ENCODE peak calls at places on chromosomes 3 and 15, in eight cellular contexts. One of them, this sample, is unnamed. For H3K9me3, the result is how much of the 10 kb centered on the place peaks cover.

GRCh38 chr15:34984884-34985630 is 3.0 kb downstream of the ZNF770 start:
- DNase-seq in fibroblast of lung: peak
- DNase-seq in spleen: no peak
- DNase-seq in effector memory CD4-positive, alpha-beta T cell: no peak
- DNase-seq in colonic mucosa: no peak
- DNase-seq in breast epithelium: no peak
- DNase-seq in Caco-2: no peak
- DNase-seq in right atrium auricular region: no peak
- DNase-seq in this sample: no peak

GRCh38 chr3:127667119-127667681 is 5.6 kb upstream of the ABTB1 start:
- DNase-seq in fibroblast of lung: no peak
- DNase-seq in spleen: no peak
- DNase-seq in effector memory CD4-positive, alpha-beta T cell: no peak
- DNase-seq in colonic mucosa: no peak
- DNase-seq in breast epithelium: no peak
- DNase-seq in Caco-2: no peak
- DNase-seq in right atrium auricular region: no peak
- DNase-seq in this sample: no peak

GRCh38 chr3:78825118-78825857 is 942.5 kb downstream of the ROBO1 start:
- DNase-seq in fibroblast of lung: no peak
- DNase-seq in spleen: no peak
- DNase-seq in effector memory CD4-positive, alpha-beta T cell: no peak
- DNase-seq in colonic mucosa: no peak
- DNase-seq in breast epithelium: no peak
- DNase-seq in Caco-2: no peak
- DNase-seq in right atrium auricular region: no peak
- DNase-seq in this sample: no peak

GRCh38 chr3:9153763-9154601 is 95.5 kb downstream of the SRGAP3 start:
- DNase-seq in fibroblast of lung: peak
- DNase-seq in spleen: no peak
- DNase-seq in effector memory CD4-positive, alpha-beta T cell: no peak
- DNase-seq in colonic mucosa: no peak
- DNase-seq in breast epithelium: no peak
- DNase-seq in Caco-2: no peak
- DNase-seq in right atrium auricular region: peak
- DNase-seq in this sample: no peak

GRCh38 chr15:92633001-92633400 is 22.6 kb downstream of the FAM174B start:
- DNase-seq in fibroblast of lung: no peak
- DNase-seq in spleen: no peak
- DNase-seq in effector memory CD4-positive, alpha-beta T cell: no peak
- DNase-seq in colonic mucosa: no peak
- DNase-seq in breast epithelium: no peak
- DNase-seq in Caco-2: no peak
- DNase-seq in right atrium auricular region: no peak
- DNase-seq in this sample: no peak

GRCh38 chr15:78415284-78415683 is 22.7 kb upstream of the IREB2 start:
- DNase-seq in fibroblast of lung: peak
- DNase-seq in spleen: no peak
- DNase-seq in effector memory CD4-positive, alpha-beta T cell: no peak
- DNase-seq in colonic mucosa: no peak
- DNase-seq in breast epithelium: no peak
- DNase-seq in Caco-2: no peak
- DNase-seq in right atrium auricular region: no peak
- DNase-seq in this sample: no peak

GRCh38 chr3:124854027-124854426 is 33.1 kb downstream of the ITGB5 start:
- DNase-seq in fibroblast of lung: peak
- DNase-seq in spleen: no peak
- DNase-seq in effector memory CD4-positive, alpha-beta T cell: no peak
- DNase-seq in colonic mucosa: no peak
- DNase-seq in breast epithelium: no peak
- DNase-seq in Caco-2: no peak
- DNase-seq in right atrium auricular region: no peak
- DNase-seq in this sample: no peak

GRCh38 chr3:171813897-171814460 is 3.7 kb upstream of the PLD1 start:
- DNase-seq in fibroblast of lung: peak
- DNase-seq in spleen: no peak
- DNase-seq in effector memory CD4-positive, alpha-beta T cell: no peak
- DNase-seq in colonic mucosa: no peak
- DNase-seq in breast epithelium: no peak
- DNase-seq in Caco-2: no peak
- DNase-seq in right atrium auricular region: peak
- DNase-seq in this sample: no peak

GRCh38 chr3:98733055-98733777 is 29.9 kb upstream of the ST3GAL6 start:
- DNase-seq in fibroblast of lung: peak
- DNase-seq in spleen: peak
- DNase-seq in effector memory CD4-positive, alpha-beta T cell: no peak
- DNase-seq in colonic mucosa: peak
- DNase-seq in breast epithelium: no peak
- DNase-seq in Caco-2: peak
- DNase-seq in right atrium auricular region: no peak
- DNase-seq in this sample: peak

GRCh38 chr3:108420926-108421325 is 89.5 kb downstream of the MYH15 start:
- DNase-seq in fibroblast of lung: peak
- DNase-seq in spleen: no peak
- DNase-seq in effector memory CD4-positive, alpha-beta T cell: no peak
- DNase-seq in colonic mucosa: no peak
- DNase-seq in breast epithelium: no peak
- DNase-seq in Caco-2: no peak
- DNase-seq in right atrium auricular region: no peak
- DNase-seq in this sample: no peak

GRCh38 chr3:138842483-138843188 is 7.9 kb upstream of the PIK3CB start:
- DNase-seq in fibroblast of lung: no peak
- DNase-seq in spleen: no peak
- DNase-seq in effector memory CD4-positive, alpha-beta T cell: no peak
- DNase-seq in colonic mucosa: no peak
- DNase-seq in breast epithelium: no peak
- DNase-seq in Caco-2: no peak
- DNase-seq in right atrium auricular region: no peak
- DNase-seq in this sample: no peak

GRCh38 chr3:21665444-21665843 is 85.6 kb downstream of the ZNF385D start:
- DNase-seq in fibroblast of lung: peak
- DNase-seq in spleen: no peak
- DNase-seq in effector memory CD4-positive, alpha-beta T cell: no peak
- DNase-seq in colonic mucosa: no peak
- DNase-seq in breast epithelium: no peak
- DNase-seq in Caco-2: no peak
- DNase-seq in right atrium auricular region: no peak
- DNase-seq in this sample: no peak

GRCh38 chr15:25224396-25224795 is 214.4 kb downstream of the UBE3A start:
- DNase-seq in fibroblast of lung: no peak
- DNase-seq in spleen: no peak
- DNase-seq in effector memory CD4-positive, alpha-beta T cell: no peak
- DNase-seq in colonic mucosa: no peak
- DNase-seq in breast epithelium: no peak
- DNase-seq in Caco-2: no peak
- DNase-seq in right atrium auricular region: no peak
- DNase-seq in this sample: no peak

GRCh38 chr15:25230442-25230841 is 208.4 kb downstream of the UBE3A start:
- DNase-seq in fibroblast of lung: no peak
- DNase-seq in spleen: no peak
- DNase-seq in effector memory CD4-positive, alpha-beta T cell: no peak
- DNase-seq in colonic mucosa: no peak
- DNase-seq in breast epithelium: no peak
- DNase-seq in Caco-2: no peak
- DNase-seq in right atrium auricular region: no peak
- DNase-seq in this sample: no peak

GRCh38 chr15:25233766-25234350 is 205.0 kb downstream of the UBE3A start:
- DNase-seq in fibroblast of lung: no peak
- DNase-seq in spleen: no peak
- DNase-seq in effector memory CD4-positive, alpha-beta T cell: no peak
- DNase-seq in colonic mucosa: no peak
- DNase-seq in breast epithelium: no peak
- DNase-seq in Caco-2: no peak
- DNase-seq in right atrium auricular region: no peak
- DNase-seq in this sample: peak

GRCh38 chr15:25226360-25226759 is 212.5 kb downstream of the UBE3A start:
- DNase-seq in fibroblast of lung: no peak
- DNase-seq in spleen: no peak
- DNase-seq in effector memory CD4-positive, alpha-beta T cell: no peak
- DNase-seq in colonic mucosa: no peak
- DNase-seq in breast epithelium: no peak
- DNase-seq in Caco-2: no peak
- DNase-seq in right atrium auricular region: no peak
- DNase-seq in this sample: no peak

DNA sequence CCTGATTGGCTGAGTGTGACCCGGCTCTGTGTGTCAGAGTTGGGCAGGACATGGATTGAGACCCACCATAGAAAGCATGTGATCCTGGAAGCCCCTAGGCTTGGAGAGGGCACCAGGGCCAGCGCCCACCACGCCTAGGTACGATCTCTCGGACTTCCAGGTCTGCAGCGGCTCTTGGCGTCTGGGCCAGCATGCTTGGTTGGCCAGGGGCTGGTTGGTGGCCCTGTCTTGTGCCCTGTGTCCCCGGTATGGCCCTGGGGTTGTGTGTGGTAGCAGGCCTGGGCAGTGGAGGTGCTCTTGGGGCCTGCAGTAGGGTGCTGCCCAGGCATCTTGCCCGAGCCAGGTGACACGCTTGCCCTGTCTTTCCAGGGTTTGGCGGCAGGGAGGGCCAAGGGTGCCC is 210.6 kb downstream of the UBE3A start:
- DNase-seq in fibroblast of lung: no peak
- DNase-seq in spleen: no peak
- DNase-seq in effector memory CD4-positive, alpha-beta T cell: no peak
- DNase-seq in colonic mucosa: no peak
- DNase-seq in breast epithelium: no peak
- DNase-seq in Caco-2: no peak
- DNase-seq in right atrium auricular region: no peak
- DNase-seq in this sample: no peak
- H3K9me3 ChIP-seq in fibroblast of lung: under half
- H3K9me3 ChIP-seq in spleen: under half
- H3K9me3 ChIP-seq in effector memory CD4-positive, alpha-beta T cell: under half
- H3K9me3 ChIP-seq in colonic mucosa: under half
- H3K9me3 ChIP-seq in breast epithelium: half or more
- H3K9me3 ChIP-seq in Caco-2: under half
- H3K9me3 ChIP-seq in right atrium auricular region: under half
- H3K9me3 ChIP-seq in this sample: under half

DNA sequence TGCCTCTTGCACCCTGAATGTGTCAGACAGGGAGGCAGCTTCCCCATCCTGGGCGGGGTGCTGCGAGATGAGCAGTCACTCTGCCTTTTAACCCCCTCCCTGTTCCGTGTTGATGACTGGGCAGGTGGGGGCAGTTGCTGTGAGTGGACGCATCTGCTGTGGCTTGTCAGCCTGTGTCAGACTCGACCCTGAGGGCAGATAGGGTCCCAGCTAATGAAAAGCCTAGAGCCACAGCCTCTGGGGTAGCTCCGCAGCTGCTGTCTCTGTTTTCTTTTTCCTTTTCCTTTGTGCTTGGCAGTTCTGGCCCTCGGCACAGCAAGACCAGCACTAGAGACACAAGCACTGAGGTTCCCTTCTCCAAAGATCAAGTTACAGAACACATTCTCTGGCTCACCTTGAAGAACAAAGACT is 43.0 kb upstream of the GLCE start:
- DNase-seq in fibroblast of lung: no peak
- DNase-seq in spleen: no peak
- DNase-seq in effector memory CD4-positive, alpha-beta T cell: no peak
- DNase-seq in colonic mucosa: no peak
- DNase-seq in breast epithelium: no peak
- DNase-seq in Caco-2: peak
- DNase-seq in right atrium auricular region: no peak
- DNase-seq in this sample: no peak
- H3K4me3 ChIP-seq in fibroblast of lung: no peak
- H3K4me3 ChIP-seq in spleen: no peak
- H3K4me3 ChIP-seq in effector memory CD4-positive, alpha-beta T cell: no peak
- H3K4me3 ChIP-seq in colonic mucosa: no peak
- H3K4me3 ChIP-seq in breast epithelium: no peak
- H3K4me3 ChIP-seq in Caco-2: no peak
- H3K4me3 ChIP-seq in right atrium auricular region: no peak
- H3K4me3 ChIP-seq in this sample: no peak

GRCh38 chr3:176513604-176514003 is 683.7 kb downstream of the TBL1XR1 start:
- DNase-seq in fibroblast of lung: no peak
- DNase-seq in spleen: no peak
- DNase-seq in effector memory CD4-positive, alpha-beta T cell: no peak
- DNase-seq in colonic mucosa: no peak
- DNase-seq in breast epithelium: no peak
- DNase-seq in Caco-2: no peak
- DNase-seq in right atrium auricular region: no peak
- DNase-seq in this sample: no peak
- H3K9me3 ChIP-seq in fibroblast of lung: under half
- H3K9me3 ChIP-seq in spleen: half or more
- H3K9me3 ChIP-seq in effector memory CD4-positive, alpha-beta T cell: under half
- H3K9me3 ChIP-seq in colonic mucosa: under half
- H3K9me3 ChIP-seq in breast epithelium: half or more
- H3K9me3 ChIP-seq in Caco-2: under half
- H3K9me3 ChIP-seq in right atrium auricular region: under half
- H3K9me3 ChIP-seq in this sample: under half

GRCh38 chr3:72031581-72031980 is 246.6 kb upstream of the PROK2 start:
- DNase-seq in fibroblast of lung: peak
- DNase-seq in spleen: peak
- DNase-seq in effector memory CD4-positive, alpha-beta T cell: no peak
- DNase-seq in colonic mucosa: no peak
- DNase-seq in breast epithelium: no peak
- DNase-seq in Caco-2: no peak
- DNase-seq in right atrium auricular region: no peak
- DNase-seq in this sample: no peak
- H3K4me3 ChIP-seq in fibroblast of lung: no peak
- H3K4me3 ChIP-seq in spleen: no peak
- H3K4me3 ChIP-seq in effector memory CD4-positive, alpha-beta T cell: no peak
- H3K4me3 ChIP-seq in colonic mucosa: no peak
- H3K4me3 ChIP-seq in breast epithelium: no peak
- H3K4me3 ChIP-seq in Caco-2: no peak
- H3K4me3 ChIP-seq in right atrium auricular region: no peak
- H3K4me3 ChIP-seq in this sample: no peak

DNA sequence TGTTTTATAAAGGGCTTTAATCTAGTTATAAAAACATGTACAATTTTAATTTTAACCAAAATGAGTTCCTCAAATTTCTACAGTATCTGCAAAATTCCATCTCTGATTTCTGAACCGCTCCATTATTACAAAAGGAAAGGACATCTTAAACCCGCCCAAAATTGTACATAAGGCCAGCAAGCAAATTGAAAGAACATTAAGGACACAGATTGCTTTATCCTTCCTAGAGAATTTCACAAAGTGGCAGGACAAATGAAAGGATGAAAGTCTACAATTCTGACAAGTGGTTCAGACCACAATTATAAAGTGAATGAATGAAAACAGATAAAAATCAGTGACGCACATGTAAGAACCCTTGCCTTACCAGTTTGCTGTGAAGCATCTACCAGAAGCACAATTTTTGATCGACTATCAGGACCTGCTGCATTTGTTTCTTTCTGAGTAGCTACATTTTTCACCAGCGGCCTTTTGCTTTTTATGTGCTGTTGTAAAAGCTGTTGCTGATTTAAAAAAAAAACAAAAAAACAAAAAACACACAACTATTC is 13.6 kb downstream of the SECISBP2L start:
- DNase-seq in fibroblast of lung: peak
- DNase-seq in spleen: no peak
- DNase-seq in effector memory CD4-positive, alpha-beta T cell: no peak
- DNase-seq in colonic mucosa: no peak
- DNase-seq in breast epithelium: no peak
- DNase-seq in Caco-2: no peak
- DNase-seq in right atrium auricular region: no peak
- DNase-seq in this sample: no peak
- H3K9me3 ChIP-seq in fibroblast of lung: under half
- H3K9me3 ChIP-seq in spleen: under half
- H3K9me3 ChIP-seq in effector memory CD4-positive, alpha-beta T cell: under half
- H3K9me3 ChIP-seq in colonic mucosa: under half
- H3K9me3 ChIP-seq in breast epithelium: under half
- H3K9me3 ChIP-seq in Caco-2: under half
- H3K9me3 ChIP-seq in right atrium auricular region: under half
- H3K9me3 ChIP-seq in this sample: under half

This sample was measured in kidney.